ENCODE peak calls at places on chromosomes 5 and 9, in eight cellular contexts. B is GM23338, T is SK-N-SH, K is transverse colon, J is sigmoid colon, F is HCT116, M is breast epithelium, U is prostate gland. O is an unnamed sample.

GRCh38 chr5:139788294-139788875 is 7.2 kb upstream of the PSD2 start:
- DNase-seq in B (peak), T (no peak), K (no peak), J (no peak), F (no peak), M (no peak), U (peak), O (no peak)

GRCh38 chr5:127968998-127969397 is 114.6 kb upstream of the SLC12A2 start:
- DNase-seq in B (no peak), T (no peak), K (no peak), J (no peak), F (no peak), M (no peak), U (no peak), O (no peak)

GRCh38 chr5:163712011-163712410 is 206.6 kb downstream of the MAT2B start:
- DNase-seq in B (no peak), T (no peak), K (no peak), J (no peak), F (no peak), M (no peak), U (no peak), O (no peak)

GRCh38 chr5:159704160-159704559 is 212.1 kb upstream of the ADRA1B start:
- DNase-seq in B (no peak), T (no peak), K (no peak), J (no peak), F (no peak), M (no peak), U (no peak), O (no peak)

GRCh38 chr5:157343842-157344790 is 78.2 kb downstream of the CYFIP2 start:
- DNase-seq in B (no peak), T (no peak), K (no peak), J (no peak), F (no peak), M (no peak), U (no peak), O (no peak)

GRCh38 chr5:157540707-157541451 is 34.7 kb downstream of the ADAM19 start:
- DNase-seq in B (no peak), T (peak), K (peak), J (peak), F (no peak), M (no peak), U (no peak), O (no peak)

GRCh38 chr9:12956805-12957204 is 182.0 kb downstream of the LURAP1L start:
- DNase-seq in B (no peak), T (no peak), K (no peak), J (no peak), F (no peak), M (no peak), U (no peak), O (no peak)

GRCh38 chr5:172450861-172451695 is 3.2 kb downstream of the SH3PXD2B start:
- DNase-seq in B (peak), T (peak), K (peak), J (peak), F (no peak), M (no peak), U (no peak), O (no peak)

GRCh38 chr9:107246259-107247254 is 36.5 kb upstream of the RAD23B start:
- DNase-seq in B (peak), T (no peak), K (no peak), J (no peak), F (no peak), M (no peak), U (no peak), O (no peak)

GRCh38 chr5:128974567-128974966 is 9.3 kb downstream of the SLC27A6 start:
- DNase-seq in B (no peak), T (no peak), K (no peak), J (no peak), F (no peak), M (no peak), U (no peak), O (no peak)

GRCh38 chr9:20732118-20732517 is 48.1 kb downstream of the FOCAD start:
- DNase-seq in B (no peak), T (no peak), K (no peak), J (no peak), F (no peak), M (no peak), U (no peak), O (no peak)

GRCh38 chr5:95880081-95880926 is 57.8 kb upstream of the GLRX start:
- DNase-seq in B (no peak), T (no peak), K (no peak), J (no peak), F (no peak), M (no peak), U (no peak), O (no peak)

GRCh38 chr5:57298295-57298984 is 124.6 kb downstream of the GPBP1 start:
- DNase-seq in B (peak), T (peak), K (peak), J (peak), F (peak), M (peak), U (peak), O (peak)

GRCh38 chr9:93911871-93912554 is 43.1 kb downstream of the BARX1 start:
- DNase-seq in B (peak), T (no peak), K (no peak), J (no peak), F (no peak), M (no peak), U (peak), O (no peak)

GRCh38 chr5:177071671-177072385 is 14.9 kb upstream of the FGFR4 start:
- DNase-seq in B (peak), T (peak), K (peak), J (peak), F (peak), M (no peak), U (peak), O (peak)

GRCh38 chr9:115604831-115605483 is 487.0 kb upstream of the TNC start:
- DNase-seq in B (no peak), T (no peak), K (no peak), J (no peak), F (no peak), M (no peak), U (no peak), O (no peak)

GRCh38 chr9:131727795-131728545 is 11.9 kb downstream of the RAPGEF1 start:
- DNase-seq in B (no peak), T (no peak), K (no peak), J (no peak), F (no peak), M (no peak), U (no peak), O (no peak)

GRCh38 chr9:131728546-131728910 is 11.3 kb downstream of the RAPGEF1 start:
- DNase-seq in B (no peak), T (no peak), K (no peak), J (no peak), F (no peak), M (no peak), U (no peak), O (no peak)

GRCh38 chr9:131727184-131727785 is 12.6 kb downstream of the RAPGEF1 start:
- DNase-seq in B (no peak), T (no peak), K (no peak), J (peak), F (no peak), M (no peak), U (no peak), O (no peak)

GRCh38 chr9:131731237-131731995 is 8.5 kb downstream of the RAPGEF1 start:
- DNase-seq in B (no peak), T (no peak), K (no peak), J (no peak), F (no peak), M (no peak), U (no peak), O (no peak)

DNA sequence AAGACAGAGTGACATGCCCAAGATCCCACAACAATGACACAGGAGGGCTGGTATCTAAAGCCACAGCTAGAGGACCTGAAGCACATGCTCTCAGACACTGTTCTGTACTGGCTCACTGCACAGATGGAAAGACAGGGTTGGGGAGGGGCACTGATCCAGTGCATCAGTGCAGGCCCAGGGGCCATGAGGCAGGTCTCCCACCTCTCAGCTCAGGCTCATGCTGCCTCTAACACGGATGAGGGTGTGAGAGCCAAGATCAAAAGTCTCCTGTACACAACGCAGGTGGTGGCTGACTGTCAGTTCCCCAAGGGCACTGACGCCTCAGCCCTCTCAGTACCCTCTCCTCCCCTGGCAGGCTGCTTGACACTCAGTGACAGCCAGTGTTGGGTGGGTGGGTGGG is 10.9 kb downstream of the RAPGEF1 start:
- DNase-seq in B (no peak), T (peak), K (peak), J (no peak), F (no peak), M (no peak), U (no peak), O (no peak)
- TF ChIP-seq POLR2AphosphoS5 in B (no peak), T (no peak), K (no peak), J (no peak), F (no peak), M (no peak), U (no peak), O (no peak)

DNA sequence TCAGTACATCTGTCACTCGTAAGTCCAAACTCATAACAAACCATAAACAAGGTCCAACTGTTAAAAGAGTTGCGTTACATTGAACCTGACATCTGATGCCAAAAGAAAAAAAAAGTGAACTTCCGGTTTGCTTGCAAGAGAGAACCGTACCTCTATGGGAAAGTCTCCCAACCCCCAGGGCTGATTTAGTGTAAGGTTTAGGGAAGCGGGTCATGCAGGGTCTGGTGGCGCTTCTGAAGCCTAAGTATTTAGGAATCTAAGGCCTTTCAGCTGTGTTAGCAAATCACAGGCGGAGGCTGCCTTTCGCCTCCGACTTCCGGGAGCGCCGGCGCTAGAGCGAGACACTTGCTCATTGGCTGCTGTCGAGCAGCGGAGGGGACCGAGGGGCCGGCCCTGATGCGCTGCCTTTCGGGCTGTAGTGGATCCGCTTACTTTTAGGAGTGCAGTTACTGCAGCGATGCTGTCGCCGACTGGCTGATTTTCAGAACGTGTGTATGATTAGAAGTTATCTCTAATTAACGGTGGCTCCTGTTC is 12.0 kb upstream of the GNPDA1 start:
- DNase-seq in B (peak), T (peak), K (peak), J (peak), F (peak), M (peak), U (peak), O (peak)
- H3K4me3 ChIP-seq in B (peak), T (peak), K (no peak), J (peak), F (peak), M (peak), U (peak), O (peak)

GRCh38 chr9:135961277-135961705 is at the start of gene UBAC1:
- DNase-seq in B (peak), T (peak), K (peak), J (peak), F (peak), M (peak), U (peak), O (no peak)
- TF ChIP-seq POLR2AphosphoS5 in B (no peak), T (no peak), K (no peak), J (no peak), F (peak), M (peak), U (peak), O (no peak)

DNA sequence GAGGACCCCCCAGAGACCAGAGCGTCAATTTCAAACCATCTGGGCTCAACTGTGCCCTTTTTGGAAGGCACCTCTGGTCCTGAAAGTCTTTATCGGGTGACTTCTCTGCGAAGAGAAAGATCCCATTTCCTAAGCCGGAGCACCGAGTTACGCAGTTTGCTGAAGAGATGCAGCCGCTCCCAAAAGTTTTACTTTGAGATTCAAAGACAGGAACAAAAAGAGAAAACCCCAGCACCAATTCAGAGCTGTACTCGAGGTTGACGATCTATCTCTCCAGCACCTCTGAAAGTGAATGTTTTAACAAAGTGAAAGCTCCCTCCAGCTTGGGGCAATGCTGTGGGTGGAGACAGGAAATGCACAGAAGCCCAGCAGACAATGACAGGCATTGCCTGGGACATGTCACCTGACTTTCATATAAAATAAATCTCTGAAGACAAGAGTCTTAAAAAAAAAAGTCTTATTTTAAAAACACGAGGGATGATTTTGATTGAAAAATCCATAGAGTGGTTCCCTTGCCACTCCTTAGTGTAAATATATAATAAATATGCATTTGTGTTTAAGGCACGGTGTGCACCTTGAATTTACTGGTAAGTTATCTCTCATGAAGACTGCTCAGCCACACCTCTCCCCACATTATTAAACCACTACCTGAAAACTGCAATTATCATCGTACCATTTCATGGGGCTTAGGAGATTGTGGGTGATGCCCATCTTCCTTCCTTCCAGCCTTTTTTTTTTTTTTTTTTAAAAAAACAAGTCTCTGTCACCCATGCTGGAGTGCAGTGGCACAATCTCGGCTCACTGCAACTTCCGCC is 79.9 kb downstream of the FNBP1 start:
- DNase-seq in B (peak), T (no peak), K (peak), J (peak), F (no peak), M (no peak), U (peak), O (peak)
- H3K4me3 ChIP-seq in B (peak), T (no peak), K (peak), J (peak), F (no peak), M (peak), U (peak), O (peak)

DNA sequence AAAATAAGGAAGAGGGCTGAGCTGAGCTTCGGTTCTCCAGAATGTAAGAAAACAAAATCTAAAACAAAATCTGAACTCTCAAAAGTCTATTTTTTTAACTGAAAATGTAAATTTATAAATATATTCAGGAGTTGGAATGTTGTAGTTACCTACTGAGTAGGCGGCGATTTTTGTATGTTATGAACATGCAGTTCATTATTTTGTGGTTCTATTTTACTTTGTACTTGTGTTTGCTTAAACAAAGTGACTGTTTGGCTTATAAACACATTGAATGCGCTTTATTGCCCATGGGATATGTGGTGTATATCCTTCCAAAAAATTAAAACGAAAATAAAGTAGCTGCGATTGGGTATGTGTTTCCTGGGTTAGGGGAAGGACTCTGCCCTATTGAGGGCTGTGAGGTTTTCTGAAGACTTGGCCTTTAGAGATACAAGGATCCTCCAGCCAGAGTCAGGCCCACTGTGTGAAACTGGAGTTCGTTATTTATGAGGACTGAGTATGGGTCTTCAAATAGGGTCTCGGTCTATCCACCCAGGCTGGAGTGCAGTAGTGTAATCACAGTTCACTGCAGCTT is 3.8 kb downstream of the EGR1 start:
- DNase-seq in B (no peak), T (no peak), K (no peak), J (no peak), F (peak), M (no peak), U (no peak), O (no peak)
- TF ChIP-seq POLR2AphosphoS5 in B (no peak), T (no peak), K (no peak), J (no peak), F (peak), M (no peak), U (no peak), O (peak)

DNA sequence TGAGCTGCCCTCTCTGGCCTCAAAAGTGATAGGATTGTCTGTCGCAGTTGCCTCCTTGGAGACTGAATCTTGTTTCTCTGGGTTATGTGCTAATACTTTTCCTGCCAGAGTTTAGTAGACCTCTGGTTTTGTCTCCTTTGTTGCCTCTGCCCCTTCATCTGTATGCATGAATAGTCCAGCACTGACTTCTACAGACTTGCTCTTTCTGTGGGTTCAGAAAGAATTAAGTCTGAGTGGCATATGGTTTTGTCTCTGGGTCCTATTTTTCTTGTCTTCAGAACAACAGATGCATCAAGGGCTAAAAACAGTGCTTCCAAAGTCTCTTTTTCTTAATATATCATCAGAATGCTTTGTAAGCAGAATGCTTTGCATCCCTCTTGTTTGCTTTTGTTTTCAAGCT is 131.6 kb downstream of the UNC13B start:
- DNase-seq in B (no peak), T (no peak), K (no peak), J (no peak), F (no peak), M (no peak), U (no peak), O (no peak)
- H3K4me3 ChIP-seq in B (no peak), T (no peak), K (no peak), J (no peak), F (no peak), M (no peak), U (no peak), O (no peak)

GRCh38 chr9:109035684-109036423 is 22.6 kb upstream of the CTNNAL1 start:
- DNase-seq in B (no peak), T (no peak), K (no peak), J (no peak), F (peak), M (no peak), U (no peak), O (peak)
- TF ChIP-seq POLR2AphosphoS5 in B (no peak), T (peak), K (no peak), J (no peak), F (peak), M (peak), U (peak), O (no peak)

GRCh38 chr9:133989554-133990365 is 2.4 kb downstream of the VAV2 start:
- DNase-seq in B (no peak), T (no peak), K (no peak), J (peak), F (no peak), M (no peak), U (no peak), O (no peak)
- H3K4me3 ChIP-seq in B (peak), T (peak), K (no peak), J (no peak), F (no peak), M (no peak), U (no peak), O (no peak)

GRCh38 chr5:29460946-29461538 is 1732.4 kb upstream of the CDH6 start:
- DNase-seq in B (no peak), T (no peak), K (no peak), J (no peak), F (no peak), M (no peak), U (no peak), O (no peak)
- TF ChIP-seq POLR2AphosphoS5 in B (no peak), T (no peak), K (no peak), J (no peak), F (no peak), M (no peak), U (no peak), O (no peak)